ENCODE peak calls at places on chromosomes 13 and 19, in seven cellular contexts. A is NCI-H774; W is GM04504; B is activated T-helper 1 cell treated with anti-CD3 and anti-CD28 coated beads, Interleukin-2, amount 50 U/mL, for 16 hours; K is lung microvascular endothelial cell; U is tibial nerve; Q is AG09319. J is an unnamed sample.

GRCh38 chr19:50368649-50369570 is 3.5 kb upstream of the NAPSA start:
- DNase-seq in B (peak), Q (peak), K (peak), W (peak), A (peak), U (peak), J (peak)

GRCh38 chr19:39436350-39436716 is 584 bp upstream of the RPS16 start:
- DNase-seq in B (no peak), W (no peak), Q (no peak), A (no peak), K (no peak), U (no peak), J (no peak)

GRCh38 chr19:46931197-46931596 is 70.4 kb downstream of the ARHGAP35 start:
- DNase-seq in B (no peak), U (no peak), A (no peak), K (no peak), W (no peak), Q (no peak), J (no peak)

GRCh38 chr13:40452741-40453665 is 213.4 kb downstream of the FOXO1 start:
- DNase-seq in A (no peak), K (no peak), U (no peak), W (no peak), Q (no peak), B (no peak), J (no peak)

GRCh38 chr19:14477417-14478112 is 2.4 kb upstream of the PTGER1 start:
- DNase-seq in Q (no peak), U (no peak), B (no peak), W (no peak), K (no peak), A (no peak), J (no peak)

GRCh38 chr19:14449321-14449720 is 16.2 kb downstream of the PKN1 start:
- DNase-seq in A (no peak), Q (no peak), W (no peak), K (no peak), B (no peak), U (no peak), J (no peak)

GRCh38 chr19:2716722-2717637 is 4.2 kb downstream of the DIRAS1 start:
- DNase-seq in Q (no peak), B (no peak), K (no peak), U (no peak), W (no peak), A (no peak), J (no peak)

GRCh38 chr19:4575267-4575793 is 15.8 kb upstream of the SEMA6B start:
- DNase-seq in Q (peak), B (no peak), W (peak), K (peak), U (no peak), A (no peak), J (peak)

GRCh38 chr13:29799041-29799440 is 51.4 kb downstream of the UBL3 start:
- DNase-seq in K (no peak), W (no peak), A (no peak), U (no peak), Q (no peak), B (no peak), J (no peak)

J was measured in retinal pigment epithelial cell.